ENCODE peak calls at places on chromosomes 13 and 19, in six cellular contexts. One of them, this sample, is unnamed.

GRCh38 chr13:79385694-79386093 is 20.4 kb downstream of the RBM26 start:
- DNase-seq in iPS-NIHi11: no peak
- DNase-seq in T-cell: no peak
- DNase-seq in epithelial cell of proximal tubule: no peak
- DNase-seq in dorsolateral prefrontal cortex: no peak
- DNase-seq in T-helper 9 cell: no peak
- DNase-seq in this sample: no peak

GRCh38 chr19:15449620-15450527 is at the start of gene WIZ:
- DNase-seq in iPS-NIHi11: peak
- DNase-seq in T-cell: peak
- DNase-seq in epithelial cell of proximal tubule: no peak
- DNase-seq in dorsolateral prefrontal cortex: peak
- DNase-seq in T-helper 9 cell: peak
- DNase-seq in this sample: peak

GRCh38 chr19:14821958-14822357 is 13.0 kb downstream of the OR7A5 start:
- DNase-seq in iPS-NIHi11: no peak
- DNase-seq in T-cell: no peak
- DNase-seq in epithelial cell of proximal tubule: no peak
- DNase-seq in dorsolateral prefrontal cortex: no peak
- DNase-seq in T-helper 9 cell: no peak
- DNase-seq in this sample: no peak

GRCh38 chr13:46804391-46804815 is 7.4 kb upstream of the ESD start:
- DNase-seq in iPS-NIHi11: no peak
- DNase-seq in T-cell: no peak
- DNase-seq in epithelial cell of proximal tubule: peak
- DNase-seq in dorsolateral prefrontal cortex: no peak
- DNase-seq in T-helper 9 cell: no peak
- DNase-seq in this sample: no peak

GRCh38 chr19:31262673-31263308 is 86.4 kb downstream of the TSHZ3 start:
- DNase-seq in iPS-NIHi11: no peak
- DNase-seq in T-cell: no peak
- DNase-seq in epithelial cell of proximal tubule: no peak
- DNase-seq in dorsolateral prefrontal cortex: no peak
- DNase-seq in T-helper 9 cell: no peak
- DNase-seq in this sample: no peak

GRCh38 chr19:32063601-32064000 is 281.8 kb upstream of the ZNF507 start:
- DNase-seq in iPS-NIHi11: no peak
- DNase-seq in T-cell: no peak
- DNase-seq in epithelial cell of proximal tubule: no peak
- DNase-seq in dorsolateral prefrontal cortex: no peak
- DNase-seq in T-helper 9 cell: no peak
- DNase-seq in this sample: no peak

GRCh38 chr13:20475927-20476691 is 49.5 kb downstream of the CRYL1 start:
- DNase-seq in iPS-NIHi11: peak
- DNase-seq in T-cell: peak
- DNase-seq in epithelial cell of proximal tubule: no peak
- DNase-seq in dorsolateral prefrontal cortex: no peak
- DNase-seq in T-helper 9 cell: peak
- DNase-seq in this sample: peak

GRCh38 chr19:46413262-46414031 is at the start of gene CCDC8:
- DNase-seq in iPS-NIHi11: peak
- DNase-seq in T-cell: no peak
- DNase-seq in epithelial cell of proximal tubule: no peak
- DNase-seq in dorsolateral prefrontal cortex: no peak
- DNase-seq in T-helper 9 cell: no peak
- DNase-seq in this sample: no peak

GRCh38 chr13:21850013-21851006 is 179.4 kb downstream of the FGF9 start:
- DNase-seq in iPS-NIHi11: no peak
- DNase-seq in T-cell: no peak
- DNase-seq in epithelial cell of proximal tubule: no peak
- DNase-seq in dorsolateral prefrontal cortex: no peak
- DNase-seq in T-helper 9 cell: no peak
- DNase-seq in this sample: no peak

GRCh38 chr13:72255908-72256307 is 388.9 kb upstream of the DACH1 start:
- DNase-seq in iPS-NIHi11: peak
- DNase-seq in T-cell: no peak
- DNase-seq in epithelial cell of proximal tubule: peak
- DNase-seq in dorsolateral prefrontal cortex: no peak
- DNase-seq in T-helper 9 cell: no peak
- DNase-seq in this sample: no peak

GRCh38 chr13:72820156-72820897 is 38.4 kb downstream of the PIBF1 start:
- DNase-seq in iPS-NIHi11: no peak
- DNase-seq in T-cell: no peak
- DNase-seq in epithelial cell of proximal tubule: peak
- DNase-seq in dorsolateral prefrontal cortex: no peak
- DNase-seq in T-helper 9 cell: no peak
- DNase-seq in this sample: no peak

GRCh38 chr13:41652735-41653361 is 195.5 kb downstream of the RGCC start:
- DNase-seq in iPS-NIHi11: no peak
- DNase-seq in T-cell: peak
- DNase-seq in epithelial cell of proximal tubule: no peak
- DNase-seq in dorsolateral prefrontal cortex: peak
- DNase-seq in T-helper 9 cell: peak
- DNase-seq in this sample: peak

GRCh38 chr19:35284153-35285140 is 2.1 kb downstream of the HAMP start:
- DNase-seq in iPS-NIHi11: peak
- DNase-seq in T-cell: no peak
- DNase-seq in epithelial cell of proximal tubule: no peak
- DNase-seq in dorsolateral prefrontal cortex: no peak
- DNase-seq in T-helper 9 cell: no peak
- DNase-seq in this sample: no peak

GRCh38 chr13:99873832-99874430 is 97.6 kb downstream of the ZIC5 start:
- DNase-seq in iPS-NIHi11: no peak
- DNase-seq in T-cell: no peak
- DNase-seq in epithelial cell of proximal tubule: no peak
- DNase-seq in dorsolateral prefrontal cortex: no peak
- DNase-seq in T-helper 9 cell: no peak
- DNase-seq in this sample: no peak

GRCh38 chr13:20350819-20351218 is 118.7 kb upstream of the GJB6 start:
- DNase-seq in iPS-NIHi11: no peak
- DNase-seq in T-cell: no peak
- DNase-seq in epithelial cell of proximal tubule: no peak
- DNase-seq in dorsolateral prefrontal cortex: no peak
- DNase-seq in T-helper 9 cell: no peak
- DNase-seq in this sample: no peak

GRCh38 chr13:72932250-72932649 is 126.6 kb upstream of the KLF5 start:
- DNase-seq in iPS-NIHi11: no peak
- DNase-seq in T-cell: no peak
- DNase-seq in epithelial cell of proximal tubule: no peak
- DNase-seq in dorsolateral prefrontal cortex: no peak
- DNase-seq in T-helper 9 cell: no peak
- DNase-seq in this sample: no peak

GRCh38 chr19:11268783-11269267 is 6.5 kb upstream of the DOCK6 start:
- DNase-seq in iPS-NIHi11: no peak
- DNase-seq in T-cell: no peak
- DNase-seq in epithelial cell of proximal tubule: no peak
- DNase-seq in dorsolateral prefrontal cortex: no peak
- DNase-seq in T-helper 9 cell: no peak
- DNase-seq in this sample: no peak

This sample was measured in T follicular helper cell.